ENCODE peak calls at places on chromosomes 11 and 22, in six cellular contexts. D, J, Q, O, P and C are unnamed samples.

GRCh38 chr11:45537617-45538016 is 127.8 kb downstream of the CHST1 start:
- DNase-seq in D (no peak), J (peak; percentile 47), Q (no peak), O (no peak), P (no peak), C (no peak)

GRCh38 chr11:75103380-75104026 is 6.8 kb upstream of the OR2AT4 start:
- DNase-seq in D (no peak), J (peak; percentile 26), Q (peak; percentile 76), O (peak; percentile 74), P (no peak), C (no peak)

GRCh38 chr22:49021926-49022815 is 805.5 kb downstream of the BRD1 start:
- DNase-seq in D (no peak), J (no peak), Q (no peak), O (no peak), P (no peak), C (no peak)

GRCh38 chr11:59106363-59107336 is at the start of gene FAM111B:
- DNase-seq in D (peak; percentile 91), J (peak; percentile 93), Q (peak; percentile 97), O (peak; percentile 97), P (no peak), C (peak; percentile 89)

GRCh38 chr11:74647404-74647803 is 55.0 kb downstream of the POLD3 start:
- DNase-seq in D (no peak), J (peak; percentile 21), Q (no peak), O (no peak), P (no peak), C (no peak)

GRCh38 chr11:123083623-123084029 is 21.7 kb upstream of the HSPA8 start:
- DNase-seq in D (peak; percentile 25), J (peak; percentile 99), Q (peak; percentile 95), O (peak; percentile 99), P (no peak), C (no peak)

GRCh38 chr11:78722786-78723185 is 148.1 kb upstream of the NARS2 start:
- DNase-seq in D (no peak), J (no peak), Q (no peak), O (peak; percentile 89), P (no peak), C (no peak)

GRCh38 chr11:19793356-19793755 is 80.7 kb downstream of the NAV2 start:
- DNase-seq in D (no peak), J (no peak), Q (no peak), O (no peak), P (no peak), C (no peak)

GRCh38 chr11:3944198-3944597 is 88.7 kb downstream of the STIM1 start:
- DNase-seq in D (no peak), J (peak; percentile 43), Q (no peak), O (peak; percentile 66), P (no peak), C (no peak)

GRCh38 chr11:15412054-15412453 is 297.3 kb downstream of the INSC start:
- DNase-seq in D (no peak), J (no peak), Q (no peak), O (no peak), P (no peak), C (no peak)

GRCh38 chr11:77024745-77025144 is 9.5 kb upstream of the B3GNT6 start:
- DNase-seq in D (no peak), J (no peak), Q (no peak), O (no peak), P (no peak), C (no peak)

GRCh38 chr11:73759520-73760065 is 1.3 kb downstream of the RAB6A start:
- DNase-seq in D (no peak), J (peak; percentile 41), Q (peak; percentile 20), O (peak; percentile 16), P (no peak), C (no peak)

GRCh38 chr11:75140269-75141138 is 10.4 kb upstream of the SLCO2B1 start:
- DNase-seq in D (peak; percentile 37), J (peak; percentile 52), Q (peak; percentile 36), O (peak; percentile 16), P (peak; percentile 78), C (peak; percentile 92)

GRCh38 chr11:4093519-4094347 is 866 bp upstream of the RRM1 start:
- DNase-seq in D (no peak), J (peak; percentile 25), Q (no peak), O (no peak), P (no peak), C (no peak)

GRCh38 chr11:65559951-65560537 is 1.9 kb upstream of the LTBP3 start:
- DNase-seq in D (peak; percentile 18), J (peak; percentile 67), Q (peak; percentile 71), O (peak; percentile 87), P (no peak), C (no peak)

GRCh38 chr11:45451766-45452440 is 165.8 kb upstream of the SYT13 start:
- DNase-seq in D (no peak), J (peak; percentile 86), Q (peak; percentile 7), O (peak; percentile 56), P (no peak), C (no peak)

GRCh38 chr22:30927806-30928205 is 40.8 kb downstream of the MORC2 start:
- DNase-seq in D (no peak), J (no peak), Q (no peak), O (no peak), P (no peak), C (no peak)

GRCh38 chr11:117856252-117856651 is 20.2 kb downstream of the FXYD6 start:
- DNase-seq in D (no peak), J (no peak), Q (no peak), O (no peak), P (no peak), C (no peak)

GRCh38 chr11:115501895-115502589 is 2.2 kb downstream of the CADM1 start:
- DNase-seq in D (no peak), J (no peak), Q (no peak), O (peak; percentile 47), P (no peak), C (no peak)

GRCh38 chr11:73406619-73407018 is 30.4 kb downstream of the RELT start:
- DNase-seq in D (no peak), J (no peak), Q (no peak), O (no peak), P (no peak), C (no peak)

GRCh38 chr11:125173556-125173955 is 9.0 kb downstream of the PKNOX2 start:
- DNase-seq in D (no peak), J (no peak), Q (no peak), O (no peak), P (no peak), C (no peak)

GRCh38 chr22:24059121-24059520 is 48.0 kb downstream of the CABIN1 start:
- DNase-seq in D (no peak), J (peak; percentile 89), Q (peak; percentile 97), O (peak; percentile 67), P (no peak), C (no peak)

GRCh38 chr11:59218893-59219292 is 6.2 kb upstream of the MPEG1 start:
- DNase-seq in D (no peak), J (no peak), Q (no peak), O (no peak), P (no peak), C (no peak)

GRCh38 chr11:113048820-113049555 is 87.8 kb downstream of the NCAM1 start:
- DNase-seq in D (no peak), J (peak; percentile 16), Q (peak; percentile 5), O (peak; percentile 78), P (no peak), C (no peak)

GRCh38 chr11:76830639-76831312 is 29.9 kb upstream of the ACER3 start:
- DNase-seq in D (no peak), J (peak; percentile 77), Q (peak; percentile 65), O (peak; percentile 68), P (no peak), C (no peak)

GRCh38 chr11:62273789-62274275 is 3.9 kb downstream of the SCGB2A2 start:
- DNase-seq in D (no peak), J (no peak), Q (no peak), O (no peak), P (no peak), C (no peak)